ENCODE peak calls at places on chromosomes 7 and 10, in ten cellular contexts. One of them, this sample, is unnamed.

GRCh38 chr10:96843823-96844222 is 11.7 kb downstream of the LCOR start:
- DNase-seq in dorsolateral prefrontal cortex: no peak
- DNase-seq in stimulated activated CD4-positive, alpha-beta T cell treated with anti-CD3 and anti-CD28 coated beads, TNF-alpha, amount 100 ng/mL, for 24 hours: no peak
- DNase-seq in BE2C: no peak
- DNase-seq in cardiac muscle cell: no peak
- DNase-seq in esophagus muscularis mucosa: no peak
- DNase-seq in T-cell: no peak
- DNase-seq in pancreas: no peak
- DNase-seq in stimulated activated CD8-positive, alpha-beta memory T cell treated with anti-CD3 and anti-CD28 coated beads, Interleukin-12 subunit alpha, Interleukin-12 subunit beta, amount 100 ng/mL, for 1 hour: no peak
- DNase-seq in activated T-cell treated with anti-CD3 and anti-CD28 coated beads for 4 hours: no peak
- DNase-seq in this sample: no peak

GRCh38 chr7:97971120-97971989 is 18.6 kb downstream of the OCM2 start:
- DNase-seq in activated T-cell treated with anti-CD3 and anti-CD28 coated beads for 4 hours: peak
- DNase-seq in stimulated activated CD8-positive, alpha-beta memory T cell treated with anti-CD3 and anti-CD28 coated beads, Interleukin-12 subunit alpha, Interleukin-12 subunit beta, amount 100 ng/mL, for 1 hour: peak
- DNase-seq in dorsolateral prefrontal cortex: no peak
- DNase-seq in T-cell: no peak
- DNase-seq in stimulated activated CD4-positive, alpha-beta T cell treated with anti-CD3 and anti-CD28 coated beads, TNF-alpha, amount 100 ng/mL, for 24 hours: peak
- DNase-seq in esophagus muscularis mucosa: no peak
- DNase-seq in BE2C: no peak
- DNase-seq in pancreas: no peak
- DNase-seq in cardiac muscle cell: peak
- DNase-seq in this sample: no peak

GRCh38 chr7:150380463-150380862 is 1.3 kb downstream of the ZNF775 start:
- DNase-seq in BE2C: no peak
- DNase-seq in activated T-cell treated with anti-CD3 and anti-CD28 coated beads for 4 hours: no peak
- DNase-seq in cardiac muscle cell: no peak
- DNase-seq in T-cell: no peak
- DNase-seq in dorsolateral prefrontal cortex: no peak
- DNase-seq in esophagus muscularis mucosa: no peak
- DNase-seq in pancreas: no peak
- DNase-seq in stimulated activated CD4-positive, alpha-beta T cell treated with anti-CD3 and anti-CD28 coated beads, TNF-alpha, amount 100 ng/mL, for 24 hours: no peak
- DNase-seq in stimulated activated CD8-positive, alpha-beta memory T cell treated with anti-CD3 and anti-CD28 coated beads, Interleukin-12 subunit alpha, Interleukin-12 subunit beta, amount 100 ng/mL, for 1 hour: no peak
- DNase-seq in this sample: no peak

GRCh38 chr10:76882245-76882644 is 755.4 kb downstream of the KCNMA1 start:
- DNase-seq in stimulated activated CD4-positive, alpha-beta T cell treated with anti-CD3 and anti-CD28 coated beads, TNF-alpha, amount 100 ng/mL, for 24 hours: no peak
- DNase-seq in esophagus muscularis mucosa: no peak
- DNase-seq in BE2C: no peak
- DNase-seq in T-cell: no peak
- DNase-seq in dorsolateral prefrontal cortex: no peak
- DNase-seq in cardiac muscle cell: no peak
- DNase-seq in stimulated activated CD8-positive, alpha-beta memory T cell treated with anti-CD3 and anti-CD28 coated beads, Interleukin-12 subunit alpha, Interleukin-12 subunit beta, amount 100 ng/mL, for 1 hour: no peak
- DNase-seq in activated T-cell treated with anti-CD3 and anti-CD28 coated beads for 4 hours: no peak
- DNase-seq in pancreas: no peak
- DNase-seq in this sample: no peak

GRCh38 chr10:86918022-86918471 is 39.4 kb downstream of the MMRN2 start:
- DNase-seq in esophagus muscularis mucosa: peak
- DNase-seq in T-cell: no peak
- DNase-seq in stimulated activated CD8-positive, alpha-beta memory T cell treated with anti-CD3 and anti-CD28 coated beads, Interleukin-12 subunit alpha, Interleukin-12 subunit beta, amount 100 ng/mL, for 1 hour: no peak
- DNase-seq in activated T-cell treated with anti-CD3 and anti-CD28 coated beads for 4 hours: no peak
- DNase-seq in dorsolateral prefrontal cortex: no peak
- DNase-seq in cardiac muscle cell: peak
- DNase-seq in stimulated activated CD4-positive, alpha-beta T cell treated with anti-CD3 and anti-CD28 coated beads, TNF-alpha, amount 100 ng/mL, for 24 hours: no peak
- DNase-seq in BE2C: no peak
- DNase-seq in pancreas: no peak
- DNase-seq in this sample: no peak

GRCh38 chr7:45417735-45418134 is 156.4 kb upstream of the ADCY1 start:
- DNase-seq in pancreas: no peak
- DNase-seq in BE2C: no peak
- DNase-seq in esophagus muscularis mucosa: no peak
- DNase-seq in stimulated activated CD4-positive, alpha-beta T cell treated with anti-CD3 and anti-CD28 coated beads, TNF-alpha, amount 100 ng/mL, for 24 hours: no peak
- DNase-seq in T-cell: no peak
- DNase-seq in stimulated activated CD8-positive, alpha-beta memory T cell treated with anti-CD3 and anti-CD28 coated beads, Interleukin-12 subunit alpha, Interleukin-12 subunit beta, amount 100 ng/mL, for 1 hour: no peak
- DNase-seq in dorsolateral prefrontal cortex: no peak
- DNase-seq in cardiac muscle cell: no peak
- DNase-seq in activated T-cell treated with anti-CD3 and anti-CD28 coated beads for 4 hours: no peak
- DNase-seq in this sample: no peak

GRCh38 chr7:48424731-48425130 is 253.5 kb downstream of the ABCA13 start:
- DNase-seq in stimulated activated CD8-positive, alpha-beta memory T cell treated with anti-CD3 and anti-CD28 coated beads, Interleukin-12 subunit alpha, Interleukin-12 subunit beta, amount 100 ng/mL, for 1 hour: no peak
- DNase-seq in dorsolateral prefrontal cortex: no peak
- DNase-seq in T-cell: no peak
- DNase-seq in stimulated activated CD4-positive, alpha-beta T cell treated with anti-CD3 and anti-CD28 coated beads, TNF-alpha, amount 100 ng/mL, for 24 hours: no peak
- DNase-seq in BE2C: no peak
- DNase-seq in esophagus muscularis mucosa: peak
- DNase-seq in pancreas: no peak
- DNase-seq in activated T-cell treated with anti-CD3 and anti-CD28 coated beads for 4 hours: no peak
- DNase-seq in cardiac muscle cell: peak
- DNase-seq in this sample: no peak

GRCh38 chr7:70384891-70385290 is 747.1 kb upstream of the GALNT17 start:
- DNase-seq in T-cell: no peak
- DNase-seq in stimulated activated CD8-positive, alpha-beta memory T cell treated with anti-CD3 and anti-CD28 coated beads, Interleukin-12 subunit alpha, Interleukin-12 subunit beta, amount 100 ng/mL, for 1 hour: no peak
- DNase-seq in pancreas: no peak
- DNase-seq in cardiac muscle cell: peak
- DNase-seq in stimulated activated CD4-positive, alpha-beta T cell treated with anti-CD3 and anti-CD28 coated beads, TNF-alpha, amount 100 ng/mL, for 24 hours: no peak
- DNase-seq in activated T-cell treated with anti-CD3 and anti-CD28 coated beads for 4 hours: no peak
- DNase-seq in BE2C: no peak
- DNase-seq in dorsolateral prefrontal cortex: no peak
- DNase-seq in esophagus muscularis mucosa: no peak
- DNase-seq in this sample: no peak

GRCh38 chr10:114855776-114856543 is 34.4 kb downstream of the FHIP2A start:
- DNase-seq in esophagus muscularis mucosa: no peak
- DNase-seq in T-cell: no peak
- DNase-seq in activated T-cell treated with anti-CD3 and anti-CD28 coated beads for 4 hours: no peak
- DNase-seq in dorsolateral prefrontal cortex: no peak
- DNase-seq in stimulated activated CD4-positive, alpha-beta T cell treated with anti-CD3 and anti-CD28 coated beads, TNF-alpha, amount 100 ng/mL, for 24 hours: no peak
- DNase-seq in pancreas: no peak
- DNase-seq in BE2C: no peak
- DNase-seq in stimulated activated CD8-positive, alpha-beta memory T cell treated with anti-CD3 and anti-CD28 coated beads, Interleukin-12 subunit alpha, Interleukin-12 subunit beta, amount 100 ng/mL, for 1 hour: no peak
- DNase-seq in cardiac muscle cell: peak
- DNase-seq in this sample: no peak

GRCh38 chr7:121544199-121544598 is 148.1 kb upstream of the FAM3C start:
- DNase-seq in dorsolateral prefrontal cortex: no peak
- DNase-seq in T-cell: no peak
- DNase-seq in cardiac muscle cell: no peak
- DNase-seq in pancreas: no peak
- DNase-seq in activated T-cell treated with anti-CD3 and anti-CD28 coated beads for 4 hours: no peak
- DNase-seq in stimulated activated CD8-positive, alpha-beta memory T cell treated with anti-CD3 and anti-CD28 coated beads, Interleukin-12 subunit alpha, Interleukin-12 subunit beta, amount 100 ng/mL, for 1 hour: no peak
- DNase-seq in stimulated activated CD4-positive, alpha-beta T cell treated with anti-CD3 and anti-CD28 coated beads, TNF-alpha, amount 100 ng/mL, for 24 hours: no peak
- DNase-seq in esophagus muscularis mucosa: no peak
- DNase-seq in BE2C: no peak
- DNase-seq in this sample: no peak

GRCh38 chr7:17498230-17498629 is 199.8 kb downstream of the AHR start:
- DNase-seq in BE2C: no peak
- DNase-seq in T-cell: no peak
- DNase-seq in stimulated activated CD4-positive, alpha-beta T cell treated with anti-CD3 and anti-CD28 coated beads, TNF-alpha, amount 100 ng/mL, for 24 hours: no peak
- DNase-seq in activated T-cell treated with anti-CD3 and anti-CD28 coated beads for 4 hours: no peak
- DNase-seq in stimulated activated CD8-positive, alpha-beta memory T cell treated with anti-CD3 and anti-CD28 coated beads, Interleukin-12 subunit alpha, Interleukin-12 subunit beta, amount 100 ng/mL, for 1 hour: no peak
- DNase-seq in cardiac muscle cell: no peak
- DNase-seq in pancreas: no peak
- DNase-seq in esophagus muscularis mucosa: no peak
- DNase-seq in dorsolateral prefrontal cortex: no peak
- DNase-seq in this sample: no peak

GRCh38 chr7:128266891-128267839 is 26.1 kb downstream of the LEP start:
- DNase-seq in cardiac muscle cell: peak
- DNase-seq in esophagus muscularis mucosa: no peak
- DNase-seq in T-cell: no peak
- DNase-seq in pancreas: peak
- DNase-seq in stimulated activated CD8-positive, alpha-beta memory T cell treated with anti-CD3 and anti-CD28 coated beads, Interleukin-12 subunit alpha, Interleukin-12 subunit beta, amount 100 ng/mL, for 1 hour: no peak
- DNase-seq in dorsolateral prefrontal cortex: peak
- DNase-seq in activated T-cell treated with anti-CD3 and anti-CD28 coated beads for 4 hours: no peak
- DNase-seq in stimulated activated CD4-positive, alpha-beta T cell treated with anti-CD3 and anti-CD28 coated beads, TNF-alpha, amount 100 ng/mL, for 24 hours: no peak
- DNase-seq in BE2C: peak
- DNase-seq in this sample: peak

GRCh38 chr7:69403169-69403568 is 195.1 kb upstream of the AUTS2 start:
- DNase-seq in cardiac muscle cell: peak
- DNase-seq in dorsolateral prefrontal cortex: no peak
- DNase-seq in T-cell: no peak
- DNase-seq in pancreas: no peak
- DNase-seq in stimulated activated CD8-positive, alpha-beta memory T cell treated with anti-CD3 and anti-CD28 coated beads, Interleukin-12 subunit alpha, Interleukin-12 subunit beta, amount 100 ng/mL, for 1 hour: no peak
- DNase-seq in BE2C: peak
- DNase-seq in activated T-cell treated with anti-CD3 and anti-CD28 coated beads for 4 hours: no peak
- DNase-seq in stimulated activated CD4-positive, alpha-beta T cell treated with anti-CD3 and anti-CD28 coated beads, TNF-alpha, amount 100 ng/mL, for 24 hours: no peak
- DNase-seq in esophagus muscularis mucosa: no peak
- DNase-seq in this sample: no peak

GRCh38 chr10:4131407-4132215 is 346.6 kb upstream of the KLF6 start:
- DNase-seq in stimulated activated CD4-positive, alpha-beta T cell treated with anti-CD3 and anti-CD28 coated beads, TNF-alpha, amount 100 ng/mL, for 24 hours: no peak
- DNase-seq in BE2C: no peak
- DNase-seq in pancreas: no peak
- DNase-seq in stimulated activated CD8-positive, alpha-beta memory T cell treated with anti-CD3 and anti-CD28 coated beads, Interleukin-12 subunit alpha, Interleukin-12 subunit beta, amount 100 ng/mL, for 1 hour: no peak
- DNase-seq in esophagus muscularis mucosa: no peak
- DNase-seq in T-cell: no peak
- DNase-seq in dorsolateral prefrontal cortex: no peak
- DNase-seq in activated T-cell treated with anti-CD3 and anti-CD28 coated beads for 4 hours: no peak
- DNase-seq in cardiac muscle cell: peak
- DNase-seq in this sample: peak

GRCh38 chr10:60496181-60496580 is 106.5 kb upstream of the ANK3 start:
- DNase-seq in T-cell: no peak
- DNase-seq in stimulated activated CD8-positive, alpha-beta memory T cell treated with anti-CD3 and anti-CD28 coated beads, Interleukin-12 subunit alpha, Interleukin-12 subunit beta, amount 100 ng/mL, for 1 hour: no peak
- DNase-seq in cardiac muscle cell: peak
- DNase-seq in BE2C: no peak
- DNase-seq in stimulated activated CD4-positive, alpha-beta T cell treated with anti-CD3 and anti-CD28 coated beads, TNF-alpha, amount 100 ng/mL, for 24 hours: no peak
- DNase-seq in pancreas: no peak
- DNase-seq in esophagus muscularis mucosa: no peak
- DNase-seq in dorsolateral prefrontal cortex: no peak
- DNase-seq in activated T-cell treated with anti-CD3 and anti-CD28 coated beads for 4 hours: no peak
- DNase-seq in this sample: no peak

GRCh38 chr10:69359089-69360025 is 57.4 kb downstream of the TACR2 start:
- DNase-seq in dorsolateral prefrontal cortex: no peak
- DNase-seq in stimulated activated CD8-positive, alpha-beta memory T cell treated with anti-CD3 and anti-CD28 coated beads, Interleukin-12 subunit alpha, Interleukin-12 subunit beta, amount 100 ng/mL, for 1 hour: no peak
- DNase-seq in pancreas: no peak
- DNase-seq in activated T-cell treated with anti-CD3 and anti-CD28 coated beads for 4 hours: no peak
- DNase-seq in T-cell: peak
- DNase-seq in stimulated activated CD4-positive, alpha-beta T cell treated with anti-CD3 and anti-CD28 coated beads, TNF-alpha, amount 100 ng/mL, for 24 hours: no peak
- DNase-seq in cardiac muscle cell: peak
- DNase-seq in BE2C: no peak
- DNase-seq in esophagus muscularis mucosa: no peak
- DNase-seq in this sample: no peak

GRCh38 chr10:124152139-124152780 is 58.9 kb upstream of the CHST15 start:
- DNase-seq in cardiac muscle cell: peak
- DNase-seq in activated T-cell treated with anti-CD3 and anti-CD28 coated beads for 4 hours: no peak
- DNase-seq in esophagus muscularis mucosa: no peak
- DNase-seq in T-cell: no peak
- DNase-seq in pancreas: no peak
- DNase-seq in BE2C: no peak
- DNase-seq in stimulated activated CD4-positive, alpha-beta T cell treated with anti-CD3 and anti-CD28 coated beads, TNF-alpha, amount 100 ng/mL, for 24 hours: no peak
- DNase-seq in dorsolateral prefrontal cortex: no peak
- DNase-seq in stimulated activated CD8-positive, alpha-beta memory T cell treated with anti-CD3 and anti-CD28 coated beads, Interleukin-12 subunit alpha, Interleukin-12 subunit beta, amount 100 ng/mL, for 1 hour: no peak
- DNase-seq in this sample: peak

GRCh38 chr10:67098460-67098859 is 172.6 kb downstream of the LRRTM3 start:
- DNase-seq in T-cell: no peak
- DNase-seq in stimulated activated CD8-positive, alpha-beta memory T cell treated with anti-CD3 and anti-CD28 coated beads, Interleukin-12 subunit alpha, Interleukin-12 subunit beta, amount 100 ng/mL, for 1 hour: no peak
- DNase-seq in cardiac muscle cell: no peak
- DNase-seq in activated T-cell treated with anti-CD3 and anti-CD28 coated beads for 4 hours: no peak
- DNase-seq in BE2C: no peak
- DNase-seq in stimulated activated CD4-positive, alpha-beta T cell treated with anti-CD3 and anti-CD28 coated beads, TNF-alpha, amount 100 ng/mL, for 24 hours: no peak
- DNase-seq in pancreas: no peak
- DNase-seq in dorsolateral prefrontal cortex: no peak
- DNase-seq in esophagus muscularis mucosa: no peak
- DNase-seq in this sample: no peak

GRCh38 chr7:48518092-48518491 is 346.8 kb downstream of the ABCA13 start:
- DNase-seq in stimulated activated CD4-positive, alpha-beta T cell treated with anti-CD3 and anti-CD28 coated beads, TNF-alpha, amount 100 ng/mL, for 24 hours: no peak
- DNase-seq in BE2C: no peak
- DNase-seq in pancreas: no peak
- DNase-seq in dorsolateral prefrontal cortex: no peak
- DNase-seq in activated T-cell treated with anti-CD3 and anti-CD28 coated beads for 4 hours: no peak
- DNase-seq in esophagus muscularis mucosa: no peak
- DNase-seq in cardiac muscle cell: no peak
- DNase-seq in T-cell: no peak
- DNase-seq in stimulated activated CD8-positive, alpha-beta memory T cell treated with anti-CD3 and anti-CD28 coated beads, Interleukin-12 subunit alpha, Interleukin-12 subunit beta, amount 100 ng/mL, for 1 hour: no peak
- DNase-seq in this sample: no peak

GRCh38 chr10:515674-516073 is 173.8 kb downstream of the DIP2C start:
- DNase-seq in esophagus muscularis mucosa: no peak
- DNase-seq in stimulated activated CD8-positive, alpha-beta memory T cell treated with anti-CD3 and anti-CD28 coated beads, Interleukin-12 subunit alpha, Interleukin-12 subunit beta, amount 100 ng/mL, for 1 hour: no peak
- DNase-seq in activated T-cell treated with anti-CD3 and anti-CD28 coated beads for 4 hours: no peak
- DNase-seq in cardiac muscle cell: no peak
- DNase-seq in T-cell: no peak
- DNase-seq in BE2C: no peak
- DNase-seq in pancreas: no peak
- DNase-seq in stimulated activated CD4-positive, alpha-beta T cell treated with anti-CD3 and anti-CD28 coated beads, TNF-alpha, amount 100 ng/mL, for 24 hours: no peak
- DNase-seq in dorsolateral prefrontal cortex: peak
- DNase-seq in this sample: no peak

GRCh38 chr7:26664735-26665420 is 199.5 kb downstream of the SKAP2 start:
- DNase-seq in stimulated activated CD8-positive, alpha-beta memory T cell treated with anti-CD3 and anti-CD28 coated beads, Interleukin-12 subunit alpha, Interleukin-12 subunit beta, amount 100 ng/mL, for 1 hour: no peak
- DNase-seq in cardiac muscle cell: peak
- DNase-seq in BE2C: no peak
- DNase-seq in dorsolateral prefrontal cortex: no peak
- DNase-seq in stimulated activated CD4-positive, alpha-beta T cell treated with anti-CD3 and anti-CD28 coated beads, TNF-alpha, amount 100 ng/mL, for 24 hours: peak
- DNase-seq in pancreas: no peak
- DNase-seq in esophagus muscularis mucosa: no peak
- DNase-seq in activated T-cell treated with anti-CD3 and anti-CD28 coated beads for 4 hours: peak
- DNase-seq in T-cell: peak
- DNase-seq in this sample: no peak

GRCh38 chr7:44905002-44905635 is 19.8 kb upstream of the PURB start:
- DNase-seq in BE2C: no peak
- DNase-seq in activated T-cell treated with anti-CD3 and anti-CD28 coated beads for 4 hours: no peak
- DNase-seq in dorsolateral prefrontal cortex: no peak
- DNase-seq in esophagus muscularis mucosa: no peak
- DNase-seq in cardiac muscle cell: no peak
- DNase-seq in pancreas: no peak
- DNase-seq in stimulated activated CD8-positive, alpha-beta memory T cell treated with anti-CD3 and anti-CD28 coated beads, Interleukin-12 subunit alpha, Interleukin-12 subunit beta, amount 100 ng/mL, for 1 hour: no peak
- DNase-seq in stimulated activated CD4-positive, alpha-beta T cell treated with anti-CD3 and anti-CD28 coated beads, TNF-alpha, amount 100 ng/mL, for 24 hours: no peak
- DNase-seq in T-cell: no peak
- DNase-seq in this sample: no peak

GRCh38 chr10:102918817-102919236 is 733 bp downstream of the CNNM2 start:
- DNase-seq in esophagus muscularis mucosa: no peak
- DNase-seq in stimulated activated CD8-positive, alpha-beta memory T cell treated with anti-CD3 and anti-CD28 coated beads, Interleukin-12 subunit alpha, Interleukin-12 subunit beta, amount 100 ng/mL, for 1 hour: no peak
- DNase-seq in activated T-cell treated with anti-CD3 and anti-CD28 coated beads for 4 hours: no peak
- DNase-seq in pancreas: peak
- DNase-seq in cardiac muscle cell: no peak
- DNase-seq in T-cell: peak
- DNase-seq in BE2C: peak
- DNase-seq in dorsolateral prefrontal cortex: no peak
- DNase-seq in stimulated activated CD4-positive, alpha-beta T cell treated with anti-CD3 and anti-CD28 coated beads, TNF-alpha, amount 100 ng/mL, for 24 hours: peak
- DNase-seq in this sample: no peak

This sample was measured in HFF-Myc.